ENCODE peak calls at places on chromosomes 5 and 9, in eight cellular contexts. M, K, C, A, J, D, U and F are unnamed samples.

GRCh38 chr5:96663608-96664007 is 1.4 kb downstream of the CAST start:
- DNase-seq in M (no peak), K (no peak), C (no peak), A (no peak), J (no peak), D (no peak), U (no peak), F (no peak)

GRCh38 chr5:57665146-57665936 is 182.7 kb upstream of the ACTBL2 start:
- DNase-seq in M (no peak), K (no peak), C (no peak), A (no peak), J (no peak), D (no peak), U (no peak), F (no peak)

GRCh38 chr5:113123563-113123962 is 147.0 kb downstream of the DCP2 start:
- DNase-seq in M (no peak), K (no peak), C (no peak), A (no peak), J (no peak), D (no peak), U (peak), F (no peak)

GRCh38 chr9:93681316-93682154 is 105.2 kb downstream of the PHF2 start:
- DNase-seq in M (no peak), K (no peak), C (peak), A (peak), J (no peak), D (peak), U (no peak), F (peak)

GRCh38 chr5:152884006-152884405 is 478.9 kb upstream of the NMUR2 start:
- DNase-seq in M (no peak), K (no peak), C (no peak), A (no peak), J (no peak), D (no peak), U (no peak), F (no peak)

GRCh38 chr9:126298319-126298801 is 28.3 kb upstream of the MVB12B start:
- DNase-seq in M (no peak), K (no peak), C (no peak), A (no peak), J (no peak), D (no peak), U (no peak), F (no peak)

GRCh38 chr5:154311362-154311761 is 120.8 kb downstream of the GALNT10 start:
- DNase-seq in M (no peak), K (no peak), C (no peak), A (no peak), J (no peak), D (no peak), U (peak), F (no peak)

GRCh38 chr9:128224877-128225276 is 21.7 kb downstream of the DNM1 start:
- DNase-seq in M (no peak), K (no peak), C (no peak), A (no peak), J (no peak), D (no peak), U (no peak), F (no peak)

GRCh38 chr9:77440057-77440456 is 208.1 kb downstream of the GNA14 start:
- DNase-seq in M (no peak), K (no peak), C (no peak), A (no peak), J (peak), D (no peak), U (peak), F (no peak)

GRCh38 chr9:99433555-99433954 is 211.5 kb downstream of the SEC61B start:
- DNase-seq in M (peak), K (no peak), C (no peak), A (peak), J (peak), D (no peak), U (peak), F (no peak)

GRCh38 chr9:133726401-133727276 is 11.5 kb downstream of the SARDH start:
- DNase-seq in M (peak), K (no peak), C (no peak), A (peak), J (peak), D (no peak), U (peak), F (peak)

GRCh38 chr9:135616621-135617537 is 22.5 kb downstream of the GLT6D1 start:
- DNase-seq in M (no peak), K (no peak), C (no peak), A (no peak), J (no peak), D (no peak), U (no peak), F (peak)

GRCh38 chr5:176647870-176648466 is 684 bp downstream of the TSPAN17 start:
- DNase-seq in M (peak), K (no peak), C (peak), A (peak), J (peak), D (no peak), U (peak), F (no peak)

GRCh38 chr9:6708732-6709131 is 49.0 kb upstream of the KDM4C start:
- DNase-seq in M (no peak), K (no peak), C (no peak), A (no peak), J (no peak), D (no peak), U (no peak), F (no peak)

GRCh38 chr9:108850293-108850897 is 5.4 kb downstream of the ACTL7B start:
- DNase-seq in M (peak), K (no peak), C (no peak), A (no peak), J (peak), D (no peak), U (peak), F (no peak)

GRCh38 chr9:2621678-2622360 is at the start of gene VLDLR:
- DNase-seq in M (peak), K (no peak), C (peak), A (no peak), J (peak), D (peak), U (no peak), F (peak)

GRCh38 chr9:126153382-126153781 is 173.2 kb upstream of the MVB12B start:
- DNase-seq in M (no peak), K (no peak), C (no peak), A (no peak), J (no peak), D (no peak), U (no peak), F (no peak)

GRCh38 chr5:73338201-73339126 is 110.1 kb downstream of the FOXD1 start:
- DNase-seq in M (peak), K (peak), C (peak), A (no peak), J (peak), D (no peak), U (peak), F (no peak)

GRCh38 chr5:59810041-59810440 is 83.5 kb downstream of the PDE4D start:
- DNase-seq in M (peak), K (no peak), C (peak), A (peak), J (peak), D (peak), U (peak), F (peak)

GRCh38 chr5:56123531-56124243 is 109.4 kb downstream of the ANKRD55 start:
- DNase-seq in M (peak), K (peak), C (peak), A (no peak), J (peak), D (no peak), U (peak), F (no peak)

GRCh38 chr9:128411373-128412119 is 9.1 kb upstream of the CERCAM start:
- DNase-seq in M (no peak), K (no peak), C (no peak), A (no peak), J (no peak), D (no peak), U (no peak), F (no peak)

GRCh38 chr9:112115955-112116354 is 59.1 kb downstream of the SUSD1 start:
- DNase-seq in M (no peak), K (no peak), C (no peak), A (no peak), J (no peak), D (no peak), U (no peak), F (no peak)

GRCh38 chr5:138354926-138355378 is 2.5 kb downstream of the KDM3B start:
- DNase-seq in M (peak), K (peak), C (no peak), A (no peak), J (peak), D (no peak), U (peak), F (no peak)

GRCh38 chr5:140235776-140236558 is 61.0 kb downstream of the CYSTM1 start:
- DNase-seq in M (no peak), K (no peak), C (no peak), A (no peak), J (no peak), D (no peak), U (no peak), F (no peak)

GRCh38 chr9:5895782-5896181 is 5.1 kb downstream of the MLANA start:
- DNase-seq in M (no peak), K (no peak), C (no peak), A (no peak), J (no peak), D (no peak), U (no peak), F (no peak)

GRCh38 chr9:133894377-133895321 is 97.5 kb downstream of the VAV2 start:
- DNase-seq in M (no peak), K (no peak), C (no peak), A (no peak), J (no peak), D (no peak), U (no peak), F (no peak)

GRCh38 chr9:28981129-28981528 is 1407.8 kb upstream of the C9orf72 start:
- DNase-seq in M (no peak), K (no peak), C (no peak), A (no peak), J (no peak), D (no peak), U (no peak), F (no peak)

GRCh38 chr5:39775058-39775457 is 350.3 kb upstream of the DAB2 start:
- DNase-seq in M (peak), K (no peak), C (no peak), A (no peak), J (peak), D (no peak), U (no peak), F (no peak)

GRCh38 chr9:89367726-89368437 is 49.6 kb downstream of the SECISBP2 start:
- DNase-seq in M (no peak), K (no peak), C (no peak), A (peak), J (no peak), D (no peak), U (no peak), F (no peak)

GRCh38 chr5:180704362-180704761 is 35.5 kb downstream of the OR2Y1 start:
- DNase-seq in M (peak), K (no peak), C (no peak), A (no peak), J (no peak), D (no peak), U (peak), F (no peak)

GRCh38 chr5:150734579-150735384 is 24.0 kb downstream of the DCTN4 start:
- DNase-seq in M (no peak), K (no peak), C (peak), A (peak), J (no peak), D (no peak), U (no peak), F (no peak)

GRCh38 chr5:96180684-96181083 is 219.0 kb upstream of the ELL2 start:
- DNase-seq in M (no peak), K (no peak), C (no peak), A (no peak), J (no peak), D (no peak), U (no peak), F (no peak)

GRCh38 chr9:84659273-84659672 is 10.3 kb upstream of the NTRK2 start:
- DNase-seq in M (no peak), K (no peak), C (no peak), A (no peak), J (no peak), D (no peak), U (no peak), F (no peak)

GRCh38 chr5:23012842-23013241 is 159.7 kb upstream of the CDH12 start:
- DNase-seq in M (no peak), K (no peak), C (no peak), A (no peak), J (no peak), D (no peak), U (no peak), F (no peak)

GRCh38 chr5:55146080-55146479 is 13.9 kb upstream of the GPX8 start:
- DNase-seq in M (no peak), K (no peak), C (no peak), A (no peak), J (no peak), D (no peak), U (no peak), F (no peak)

GRCh38 chr9:71384343-71384742 is 262.9 kb upstream of the TRPM3 start:
- DNase-seq in M (no peak), K (no peak), C (no peak), A (no peak), J (no peak), D (no peak), U (no peak), F (no peak)

GRCh38 chr5:167290478-167290877 is 1001.0 kb upstream of the WWC1 start:
- DNase-seq in M (no peak), K (no peak), C (no peak), A (no peak), J (no peak), D (no peak), U (no peak), F (no peak)

GRCh38 chr5:119037496-119038215 is 33.2 kb upstream of the DMXL1 start:
- DNase-seq in M (peak), K (no peak), C (no peak), A (no peak), J (peak), D (no peak), U (no peak), F (no peak)

GRCh38 chr5:57221049-57221568 is 47.2 kb downstream of the GPBP1 start:
- DNase-seq in M (peak), K (peak), C (no peak), A (no peak), J (peak), D (no peak), U (peak), F (no peak)

GRCh38 chr9:123104807-123105206 is 71.3 kb downstream of the GPR21 start:
- DNase-seq in M (no peak), K (no peak), C (no peak), A (no peak), J (no peak), D (no peak), U (no peak), F (no peak)

GRCh38 chr9:123099042-123099441 is 65.6 kb downstream of the GPR21 start:
- DNase-seq in M (no peak), K (no peak), C (no peak), A (no peak), J (no peak), D (no peak), U (no peak), F (no peak)

GRCh38 chr9:123099548-123099947 is 66.1 kb downstream of the GPR21 start:
- DNase-seq in M (no peak), K (no peak), C (no peak), A (no peak), J (no peak), D (no peak), U (no peak), F (no peak)

GRCh38 chr9:123105490-123105889 is 72.0 kb downstream of the GPR21 start:
- DNase-seq in M (no peak), K (no peak), C (no peak), A (no peak), J (no peak), D (no peak), U (no peak), F (no peak)

DNA sequence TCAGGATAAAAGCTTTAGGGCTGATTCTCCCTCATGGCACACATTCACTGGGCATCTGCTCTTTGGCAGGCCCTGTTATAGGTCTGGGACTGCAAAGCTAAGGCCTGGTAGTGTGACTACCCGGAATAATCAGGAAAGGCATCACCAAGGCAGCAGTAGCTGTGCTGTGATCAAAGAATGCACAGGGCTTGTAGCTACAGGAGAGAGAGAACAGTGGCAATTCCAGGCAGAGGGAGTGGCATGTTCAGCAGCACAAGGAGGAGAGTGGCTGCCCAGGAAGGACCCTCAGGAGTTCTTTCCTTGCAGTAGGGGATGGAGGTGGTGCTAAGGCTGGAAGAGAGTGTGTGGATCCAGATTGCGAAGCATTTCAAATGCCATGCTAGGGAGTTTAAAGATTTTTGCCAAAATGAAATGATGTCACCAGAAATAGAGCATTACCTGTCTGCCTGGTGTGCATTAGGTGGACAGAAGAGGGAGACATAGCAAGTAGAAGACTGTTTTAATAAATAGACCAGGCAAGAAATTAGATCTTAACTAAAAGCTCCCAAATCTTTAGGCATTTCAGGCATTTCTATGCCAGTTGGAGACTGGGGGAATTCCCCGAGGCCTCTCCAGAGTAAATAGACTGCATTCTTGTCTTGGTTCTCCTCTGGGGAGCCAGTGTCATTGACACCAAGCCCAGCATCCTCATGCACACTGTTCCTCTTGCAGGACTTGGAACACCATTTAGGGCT is 69.1 kb downstream of the GPR21 start:
- DNase-seq in M (no peak), K (no peak), C (no peak), A (no peak), J (no peak), D (no peak), U (no peak), F (no peak)
- TF ChIP-seq CTCF in M (peak), K (peak), C (no peak), A (peak), J (no peak), D (peak), U (peak), F (peak)

GRCh38 chr5:142108432-142109355 is at the start of gene NDFIP1:
- DNase-seq in M (peak), K (no peak), C (peak), A (peak), J (peak), D (peak), U (peak), F (peak)
- TF ChIP-seq CTCF in M (no peak), K (no peak), C (peak), A (no peak), J (no peak), D (no peak), U (no peak), F (peak)

DNA sequence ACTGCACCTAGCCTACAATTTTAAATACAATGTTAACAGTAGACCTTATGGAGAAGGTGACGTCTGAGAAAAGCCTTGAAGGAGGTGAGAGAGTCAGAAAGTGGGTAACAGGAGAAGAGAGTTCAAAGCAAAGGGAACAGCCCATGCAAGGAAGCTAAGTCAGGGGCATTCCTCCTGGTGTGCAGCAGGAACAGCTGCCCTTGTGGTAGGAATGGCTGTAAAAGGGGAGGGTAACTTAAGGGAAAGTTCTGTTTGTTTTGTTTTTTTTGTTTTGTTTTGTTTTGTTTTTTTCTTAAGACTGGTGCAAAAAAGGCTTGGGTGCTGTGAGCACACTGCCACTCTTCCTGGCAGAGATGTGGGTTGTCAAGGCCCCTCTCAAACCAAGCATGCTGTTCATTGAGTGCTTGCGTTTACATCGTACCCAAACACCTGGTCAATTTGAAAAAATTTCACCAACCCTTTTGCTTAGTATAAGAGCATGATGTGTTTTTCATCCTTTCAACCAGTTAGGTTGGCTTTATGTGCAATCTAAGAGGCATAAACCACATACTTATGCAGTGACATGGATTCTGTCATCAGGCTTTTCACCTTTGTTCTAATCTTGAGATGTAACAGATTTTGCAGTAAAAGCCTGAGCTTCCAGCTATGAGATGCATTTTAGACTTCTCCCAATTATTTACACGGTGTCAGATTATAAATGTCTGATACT is 279.7 kb downstream of the GLIS3 start:
- DNase-seq in M (no peak), K (no peak), C (no peak), A (no peak), J (peak), D (no peak), U (peak), F (no peak)
- TF ChIP-seq CTCF in M (no peak), K (no peak), C (no peak), A (no peak), J (no peak), D (no peak), U (peak), F (no peak)

GRCh38 chr5:74469234-74469972 is 171.1 kb downstream of the ENC1 start:
- DNase-seq in M (no peak), K (no peak), C (no peak), A (no peak), J (no peak), D (no peak), U (no peak), F (no peak)
- TF ChIP-seq CTCF in M (no peak), K (no peak), C (no peak), A (no peak), J (no peak), D (no peak), U (no peak), F (peak)

DNA sequence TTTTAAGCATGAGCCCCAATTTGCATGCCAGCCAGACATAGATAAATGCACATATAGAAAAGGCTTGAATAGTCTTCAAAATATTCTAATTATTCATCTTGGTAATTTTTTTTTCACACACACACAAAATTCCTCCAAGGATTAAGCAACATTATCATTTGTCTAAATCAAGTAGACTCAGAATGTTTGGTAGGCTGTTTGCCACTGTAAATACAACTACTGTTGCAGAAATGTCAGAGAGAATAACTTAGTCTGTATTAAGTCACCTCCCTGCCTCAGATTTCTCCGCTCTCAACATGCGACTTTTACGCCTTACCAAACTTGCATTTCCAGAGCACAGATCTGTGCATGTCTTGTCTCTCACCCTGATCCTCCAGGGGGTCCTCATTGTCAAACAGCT is 265.6 kb upstream of the C9orf72 start:
- DNase-seq in M (no peak), K (no peak), C (no peak), A (no peak), J (no peak), D (no peak), U (no peak), F (no peak)
- TF ChIP-seq CTCF in M (no peak), K (no peak), C (no peak), A (no peak), J (no peak), D (no peak), U (no peak), F (no peak)